ENCODE peak calls at places on chromosome 19, in five cellular contexts. One of them, this sample, is unnamed.

GRCh38 chr19:42028304-42029216 is 34.5 kb upstream of the ATP1A3 start:
- DNase-seq in dorsolateral prefrontal cortex: no peak
- DNase-seq in type B pancreatic cell: no peak
- DNase-seq in RPMI7951: no peak
- DNase-seq in activated CD4-positive, alpha-beta T cell treated with anti-CD3 and anti-CD28 coated beads, Interleukin-2, amount 50 U/mL, for 1 hour: peak
- DNase-seq in this sample: no peak

GRCh38 chr19:46202426-46202825 is 27.1 kb upstream of the IGFL1 start:
- DNase-seq in dorsolateral prefrontal cortex: no peak
- DNase-seq in type B pancreatic cell: no peak
- DNase-seq in RPMI7951: no peak
- DNase-seq in activated CD4-positive, alpha-beta T cell treated with anti-CD3 and anti-CD28 coated beads, Interleukin-2, amount 50 U/mL, for 1 hour: no peak
- DNase-seq in this sample: no peak

GRCh38 chr19:11025006-11025405 is 64.2 kb downstream of the SMARCA4 start:
- DNase-seq in dorsolateral prefrontal cortex: peak
- DNase-seq in type B pancreatic cell: no peak
- DNase-seq in RPMI7951: no peak
- DNase-seq in activated CD4-positive, alpha-beta T cell treated with anti-CD3 and anti-CD28 coated beads, Interleukin-2, amount 50 U/mL, for 1 hour: no peak
- DNase-seq in this sample: no peak

GRCh38 chr19:48967346-48968178 is 2.5 kb downstream of the FTL start:
- DNase-seq in dorsolateral prefrontal cortex: no peak
- DNase-seq in type B pancreatic cell: no peak
- DNase-seq in RPMI7951: peak
- DNase-seq in activated CD4-positive, alpha-beta T cell treated with anti-CD3 and anti-CD28 coated beads, Interleukin-2, amount 50 U/mL, for 1 hour: no peak
- DNase-seq in this sample: peak

GRCh38 chr19:42124386-42124901 is 7.8 kb downstream of the POU2F2 start:
- DNase-seq in dorsolateral prefrontal cortex: no peak
- DNase-seq in type B pancreatic cell: no peak
- DNase-seq in RPMI7951: peak
- DNase-seq in activated CD4-positive, alpha-beta T cell treated with anti-CD3 and anti-CD28 coated beads, Interleukin-2, amount 50 U/mL, for 1 hour: no peak
- DNase-seq in this sample: no peak

GRCh38 chr19:6772028-6772865 is at the start of gene VAV1:
- DNase-seq in dorsolateral prefrontal cortex: no peak
- DNase-seq in type B pancreatic cell: no peak
- DNase-seq in RPMI7951: no peak
- DNase-seq in activated CD4-positive, alpha-beta T cell treated with anti-CD3 and anti-CD28 coated beads, Interleukin-2, amount 50 U/mL, for 1 hour: peak
- DNase-seq in this sample: peak

GRCh38 chr19:46018729-46019251 is 4.1 kb downstream of the PGLYRP1 start:
- DNase-seq in dorsolateral prefrontal cortex: no peak
- DNase-seq in type B pancreatic cell: no peak
- DNase-seq in RPMI7951: no peak
- DNase-seq in activated CD4-positive, alpha-beta T cell treated with anti-CD3 and anti-CD28 coated beads, Interleukin-2, amount 50 U/mL, for 1 hour: no peak
- DNase-seq in this sample: no peak

GRCh38 chr19:11659612-11660011 is 62.3 kb downstream of the ZNF627 start:
- DNase-seq in dorsolateral prefrontal cortex: no peak
- DNase-seq in type B pancreatic cell: no peak
- DNase-seq in RPMI7951: peak
- DNase-seq in activated CD4-positive, alpha-beta T cell treated with anti-CD3 and anti-CD28 coated beads, Interleukin-2, amount 50 U/mL, for 1 hour: no peak
- DNase-seq in this sample: no peak

GRCh38 chr19:44010468-44010867 is 7.7 kb downstream of the ZNF230 start:
- DNase-seq in dorsolateral prefrontal cortex: no peak
- DNase-seq in type B pancreatic cell: no peak
- DNase-seq in RPMI7951: no peak
- DNase-seq in activated CD4-positive, alpha-beta T cell treated with anti-CD3 and anti-CD28 coated beads, Interleukin-2, amount 50 U/mL, for 1 hour: no peak
- DNase-seq in this sample: no peak

GRCh38 chr19:23817519-23817918 is 58.8 kb upstream of the ZNF681 start:
- DNase-seq in dorsolateral prefrontal cortex: no peak
- DNase-seq in type B pancreatic cell: no peak
- DNase-seq in RPMI7951: peak
- DNase-seq in activated CD4-positive, alpha-beta T cell treated with anti-CD3 and anti-CD28 coated beads, Interleukin-2, amount 50 U/mL, for 1 hour: peak
- DNase-seq in this sample: no peak

GRCh38 chr19:38401148-38401547 is 1.7 kb upstream of the FAM98C start:
- DNase-seq in dorsolateral prefrontal cortex: no peak
- DNase-seq in type B pancreatic cell: no peak
- DNase-seq in RPMI7951: peak
- DNase-seq in activated CD4-positive, alpha-beta T cell treated with anti-CD3 and anti-CD28 coated beads, Interleukin-2, amount 50 U/mL, for 1 hour: no peak
- DNase-seq in this sample: no peak

GRCh38 chr19:38663156-38663651 is 15.8 kb downstream of the ACTN4 start:
- DNase-seq in dorsolateral prefrontal cortex: no peak
- DNase-seq in type B pancreatic cell: no peak
- DNase-seq in RPMI7951: no peak
- DNase-seq in activated CD4-positive, alpha-beta T cell treated with anti-CD3 and anti-CD28 coated beads, Interleukin-2, amount 50 U/mL, for 1 hour: no peak
- DNase-seq in this sample: no peak

GRCh38 chr19:51462276-51462675 is 4.0 kb upstream of the SIGLEC8 start:
- DNase-seq in dorsolateral prefrontal cortex: no peak
- DNase-seq in type B pancreatic cell: peak
- DNase-seq in RPMI7951: no peak
- DNase-seq in activated CD4-positive, alpha-beta T cell treated with anti-CD3 and anti-CD28 coated beads, Interleukin-2, amount 50 U/mL, for 1 hour: no peak
- DNase-seq in this sample: no peak

GRCh38 chr19:53579518-53579917 is 41.6 kb downstream of the ZNF331 start:
- DNase-seq in dorsolateral prefrontal cortex: no peak
- DNase-seq in type B pancreatic cell: no peak
- DNase-seq in RPMI7951: no peak
- DNase-seq in activated CD4-positive, alpha-beta T cell treated with anti-CD3 and anti-CD28 coated beads, Interleukin-2, amount 50 U/mL, for 1 hour: no peak
- DNase-seq in this sample: no peak

GRCh38 chr19:42301646-42302204 is at the start of gene PRR19:
- DNase-seq in dorsolateral prefrontal cortex: peak
- DNase-seq in type B pancreatic cell: no peak
- DNase-seq in RPMI7951: no peak
- DNase-seq in activated CD4-positive, alpha-beta T cell treated with anti-CD3 and anti-CD28 coated beads, Interleukin-2, amount 50 U/mL, for 1 hour: no peak
- DNase-seq in this sample: peak

GRCh38 chr19:6343462-6343861 is 10.1 kb upstream of the ACER1 start:
- DNase-seq in dorsolateral prefrontal cortex: no peak
- DNase-seq in type B pancreatic cell: no peak
- DNase-seq in RPMI7951: no peak
- DNase-seq in activated CD4-positive, alpha-beta T cell treated with anti-CD3 and anti-CD28 coated beads, Interleukin-2, amount 50 U/mL, for 1 hour: no peak
- DNase-seq in this sample: no peak

GRCh38 chr19:41193420-41194156 is 569 bp downstream of the CYP2S1 start:
- DNase-seq in dorsolateral prefrontal cortex: no peak
- DNase-seq in type B pancreatic cell: no peak
- DNase-seq in RPMI7951: no peak
- DNase-seq in activated CD4-positive, alpha-beta T cell treated with anti-CD3 and anti-CD28 coated beads, Interleukin-2, amount 50 U/mL, for 1 hour: no peak
- DNase-seq in this sample: no peak

GRCh38 chr19:48321372-48321621 is 4.1 kb upstream of the EMP3 start:
- DNase-seq in dorsolateral prefrontal cortex: peak
- DNase-seq in type B pancreatic cell: peak
- DNase-seq in RPMI7951: peak
- DNase-seq in activated CD4-positive, alpha-beta T cell treated with anti-CD3 and anti-CD28 coated beads, Interleukin-2, amount 50 U/mL, for 1 hour: peak
- DNase-seq in this sample: peak

GRCh38 chr19:4064551-4065260 is 2.0 kb downstream of the ZBTB7A start:
- DNase-seq in dorsolateral prefrontal cortex: no peak
- DNase-seq in type B pancreatic cell: no peak
- DNase-seq in RPMI7951: no peak
- DNase-seq in activated CD4-positive, alpha-beta T cell treated with anti-CD3 and anti-CD28 coated beads, Interleukin-2, amount 50 U/mL, for 1 hour: peak
- DNase-seq in this sample: no peak

GRCh38 chr19:47225746-47226425 is 5.1 kb downstream of the BBC3 start:
- DNase-seq in dorsolateral prefrontal cortex: peak
- DNase-seq in type B pancreatic cell: peak
- DNase-seq in RPMI7951: peak
- DNase-seq in activated CD4-positive, alpha-beta T cell treated with anti-CD3 and anti-CD28 coated beads, Interleukin-2, amount 50 U/mL, for 1 hour: peak
- DNase-seq in this sample: peak

GRCh38 chr19:3034845-3035541 is 5.9 kb upstream of the TLE2 start:
- DNase-seq in dorsolateral prefrontal cortex: no peak
- DNase-seq in type B pancreatic cell: no peak
- DNase-seq in RPMI7951: peak
- DNase-seq in activated CD4-positive, alpha-beta T cell treated with anti-CD3 and anti-CD28 coated beads, Interleukin-2, amount 50 U/mL, for 1 hour: peak
- DNase-seq in this sample: no peak

GRCh38 chr19:11381535-11382369 is 2.4 kb downstream of the EPOR start:
- DNase-seq in dorsolateral prefrontal cortex: no peak
- DNase-seq in type B pancreatic cell: no peak
- DNase-seq in RPMI7951: peak
- DNase-seq in activated CD4-positive, alpha-beta T cell treated with anti-CD3 and anti-CD28 coated beads, Interleukin-2, amount 50 U/mL, for 1 hour: peak
- DNase-seq in this sample: no peak

GRCh38 chr19:18204394-18205179 is 745 bp upstream of the RAB3A start:
- DNase-seq in dorsolateral prefrontal cortex: no peak
- DNase-seq in type B pancreatic cell: no peak
- DNase-seq in RPMI7951: peak
- DNase-seq in activated CD4-positive, alpha-beta T cell treated with anti-CD3 and anti-CD28 coated beads, Interleukin-2, amount 50 U/mL, for 1 hour: peak
- DNase-seq in this sample: no peak

GRCh38 chr19:46497773-46498172 is 2.1 kb upstream of the PNMA8B start:
- DNase-seq in dorsolateral prefrontal cortex: no peak
- DNase-seq in type B pancreatic cell: no peak
- DNase-seq in RPMI7951: no peak
- DNase-seq in activated CD4-positive, alpha-beta T cell treated with anti-CD3 and anti-CD28 coated beads, Interleukin-2, amount 50 U/mL, for 1 hour: no peak
- DNase-seq in this sample: no peak

GRCh38 chr19:43622956-43623355 is 3.5 kb upstream of the ZNF428 start:
- DNase-seq in dorsolateral prefrontal cortex: no peak
- DNase-seq in type B pancreatic cell: no peak
- DNase-seq in RPMI7951: no peak
- DNase-seq in activated CD4-positive, alpha-beta T cell treated with anti-CD3 and anti-CD28 coated beads, Interleukin-2, amount 50 U/mL, for 1 hour: no peak
- DNase-seq in this sample: no peak

GRCh38 chr19:11639245-11639601 is 41.9 kb downstream of the ZNF627 start:
- DNase-seq in dorsolateral prefrontal cortex: no peak
- DNase-seq in type B pancreatic cell: no peak
- DNase-seq in RPMI7951: no peak
- DNase-seq in activated CD4-positive, alpha-beta T cell treated with anti-CD3 and anti-CD28 coated beads, Interleukin-2, amount 50 U/mL, for 1 hour: no peak
- DNase-seq in this sample: no peak